ENCODE peak calls at places on chromosomes 1 and 21, in seven cellular contexts. R, J, T, Y, N, W and K are unnamed samples.

GRCh38 chr1:159851386-159851785 is 11.1 kb downstream of the VSIG8 start:
- DNase-seq in R (no peak), J (no peak), T (no peak), Y (peak), N (no peak), W (no peak), K (no peak)

GRCh38 chr1:22969224-22969829 is 3.3 kb downstream of the LACTBL1 start:
- DNase-seq in R (no peak), J (no peak), T (no peak), Y (no peak), N (peak), W (no peak), K (peak)

GRCh38 chr1:55289042-55289441 is 73.9 kb upstream of the USP24 start:
- DNase-seq in R (no peak), J (no peak), T (no peak), Y (no peak), N (no peak), W (no peak), K (no peak)

GRCh38 chr1:203797948-203798347 is 2.5 kb downstream of the ZBED6 start:
- DNase-seq in R (no peak), J (no peak), T (peak), Y (no peak), N (peak), W (no peak), K (no peak)

GRCh38 chr21:46065215-46065992 is 32.5 kb upstream of the COL6A2 start:
- DNase-seq in R (no peak), J (no peak), T (no peak), Y (no peak), N (no peak), W (no peak), K (no peak)

GRCh38 chr1:212606734-212607205 is 1.8 kb upstream of the ATF3 start:
- DNase-seq in R (no peak), J (no peak), T (no peak), Y (no peak), N (no peak), W (peak), K (no peak)

GRCh38 chr1:213686003-213686582 is 301.7 kb upstream of the PROX1 start:
- DNase-seq in R (no peak), J (no peak), T (no peak), Y (no peak), N (no peak), W (no peak), K (no peak)

GRCh38 chr1:240000634-240001033 is 91.0 kb upstream of the FMN2 start:
- DNase-seq in R (no peak), J (no peak), T (no peak), Y (no peak), N (no peak), W (no peak), K (no peak)

GRCh38 chr1:160739098-160739511 is at the start of gene SLAMF7:
- DNase-seq in R (no peak), J (no peak), T (no peak), Y (peak), N (peak), W (no peak), K (no peak)

GRCh38 chr1:231382426-231382825 is 39.7 kb downstream of the EGLN1 start:
- DNase-seq in R (no peak), J (no peak), T (no peak), Y (no peak), N (no peak), W (no peak), K (no peak)

GRCh38 chr1:173638043-173639021 is 3.2 kb downstream of the TEX50 start:
- DNase-seq in R (no peak), J (no peak), T (no peak), Y (no peak), N (no peak), W (no peak), K (no peak)

GRCh38 chr1:223678841-223679240 is 13.3 kb upstream of the CAPN8 start:
- DNase-seq in R (peak), J (no peak), T (no peak), Y (peak), N (no peak), W (no peak), K (no peak)

GRCh38 chr1:184563308-184563707 is 176.5 kb downstream of the C1orf21 start:
- DNase-seq in R (no peak), J (no peak), T (no peak), Y (peak), N (peak), W (no peak), K (peak)

GRCh38 chr1:145690587-145691558 is 16.3 kb downstream of the PDZK1 start:
- DNase-seq in R (no peak), J (no peak), T (peak), Y (peak), N (no peak), W (no peak), K (peak)

GRCh38 chr1:106924360-106924759 is 132.1 kb upstream of the PRMT6 start:
- DNase-seq in R (no peak), J (no peak), T (no peak), Y (no peak), N (no peak), W (peak), K (no peak)

GRCh38 chr1:230148194-230148581 is 81.2 kb downstream of the GALNT2 start:
- DNase-seq in R (peak), J (no peak), T (no peak), Y (no peak), N (no peak), W (no peak), K (no peak)

GRCh38 chr1:23557471-23558124 is 1.7 kb downstream of the ID3 start:
- DNase-seq in R (no peak), J (no peak), T (no peak), Y (no peak), N (no peak), W (no peak), K (peak)

GRCh38 chr1:26907071-26907922 is 6.5 kb downstream of the NR0B2 start:
- DNase-seq in R (peak), J (peak), T (peak), Y (no peak), N (peak), W (no peak), K (peak)

GRCh38 chr1:232369451-232369850 is 260.5 kb downstream of the SIPA1L2 start:
- DNase-seq in R (no peak), J (no peak), T (no peak), Y (no peak), N (no peak), W (no peak), K (no peak)

GRCh38 chr1:108661030-108661609 is at the start of gene HENMT1:
- DNase-seq in R (no peak), J (no peak), T (no peak), Y (peak), N (peak), W (peak), K (peak)

GRCh38 chr1:185973645-185974044 is 239.5 kb downstream of the HMCN1 start:
- DNase-seq in R (no peak), J (no peak), T (no peak), Y (no peak), N (no peak), W (no peak), K (no peak)

GRCh38 chr1:32353886-32354570 is 8.3 kb downstream of the FAM229A start:
- DNase-seq in R (no peak), J (no peak), T (no peak), Y (peak), N (no peak), W (no peak), K (peak)
- TF ChIP-seq MAX in R (no peak), J (no peak), T (no peak), Y (no peak), N (no peak), W (no peak), K (no peak)

DNA sequence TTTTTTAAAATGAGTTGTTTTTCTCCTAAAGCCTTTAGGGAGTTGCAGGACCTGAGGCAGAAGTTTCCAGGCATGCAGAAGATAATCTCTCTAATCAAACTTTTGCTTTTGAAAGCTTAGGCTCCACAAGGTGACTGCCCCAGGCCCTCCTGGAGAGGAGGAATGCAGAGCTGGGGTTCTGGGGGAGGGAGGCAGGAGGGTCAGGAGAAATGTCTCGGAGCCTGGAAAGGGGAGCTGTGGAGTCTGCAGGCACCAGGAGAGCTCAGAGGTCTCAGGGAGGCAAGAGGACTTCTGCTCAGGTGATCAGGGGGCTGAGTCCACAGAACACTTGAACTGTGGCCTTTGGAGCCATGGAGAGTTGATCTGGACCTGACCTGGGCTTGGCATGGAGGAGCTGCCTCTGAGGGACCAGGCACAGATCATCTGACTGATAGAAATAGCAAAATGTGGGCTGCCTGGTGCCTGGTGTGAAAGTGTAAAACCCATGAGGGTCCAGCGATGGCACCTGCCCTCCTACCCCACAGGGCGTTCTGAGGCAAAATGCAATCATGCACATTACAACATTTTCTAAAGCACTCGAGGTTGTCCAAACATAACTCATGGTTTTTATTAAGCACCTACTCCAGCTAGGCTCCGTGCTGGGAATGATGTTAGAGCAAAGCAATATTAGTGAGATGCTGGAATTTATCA is 10.0 kb upstream of the ABCG1 start:
- DNase-seq in R (no peak), J (no peak), T (no peak), Y (no peak), N (no peak), W (no peak), K (no peak)
- TF ChIP-seq MAX in R (no peak), J (no peak), T (no peak), Y (no peak), N (no peak), W (no peak), K (no peak)

GRCh38 chr1:64655861-64656260 is 89.0 kb upstream of the RAVER2 start:
- DNase-seq in R (no peak), J (no peak), T (no peak), Y (no peak), N (no peak), W (no peak), K (no peak)

GRCh38 chr1:64650411-64650810 is 94.5 kb upstream of the RAVER2 start:
- DNase-seq in R (no peak), J (no peak), T (no peak), Y (no peak), N (no peak), W (no peak), K (no peak)

GRCh38 chr1:64651841-64652240 is 93.0 kb upstream of the RAVER2 start:
- DNase-seq in R (no peak), J (no peak), T (no peak), Y (no peak), N (no peak), W (no peak), K (no peak)

GRCh38 chr1:64653466-64653865 is 91.4 kb upstream of the RAVER2 start:
- DNase-seq in R (no peak), J (no peak), T (no peak), Y (no peak), N (no peak), W (no peak), K (no peak)

GRCh38 chr1:64654519-64655341 is 90.1 kb upstream of the RAVER2 start:
- DNase-seq in R (no peak), J (no peak), T (no peak), Y (no peak), N (no peak), W (no peak), K (peak)
- TF ChIP-seq MAX in R (no peak), J (no peak), T (no peak), Y (no peak), N (no peak), W (no peak), K (no peak)

GRCh38 chr1:5903031-5903430 is 89.2 kb downstream of the NPHP4 start:
- DNase-seq in R (no peak), J (no peak), T (no peak), Y (no peak), N (no peak), W (no peak), K (no peak)
- TF ChIP-seq MAX in R (no peak), J (no peak), T (no peak), Y (no peak), N (no peak), W (no peak), K (no peak)

DNA sequence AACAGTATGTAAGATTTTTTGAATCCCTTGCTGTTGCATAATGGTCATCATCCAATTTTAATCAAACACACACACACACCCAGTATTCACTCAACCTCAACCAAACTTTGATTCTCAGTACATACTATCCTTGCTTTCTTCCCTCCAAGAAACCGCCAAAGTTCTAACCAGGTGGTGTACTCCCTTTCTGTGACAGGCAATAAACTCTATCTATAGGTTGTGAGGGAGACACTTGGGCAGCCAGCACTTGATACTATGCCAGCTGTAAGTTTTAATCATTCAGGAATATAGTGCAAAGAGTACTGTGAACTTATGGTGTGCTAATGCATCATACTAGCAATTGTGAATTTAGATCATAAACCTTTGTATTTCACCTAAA is 121.9 kb downstream of the AKT3 start:
- DNase-seq in R (no peak), J (no peak), T (no peak), Y (no peak), N (no peak), W (no peak), K (no peak)
- TF ChIP-seq MAX in R (no peak), J (no peak), T (no peak), Y (no peak), N (no peak), W (no peak), K (no peak)

GRCh38 chr1:182189535-182190066 is 128.1 kb upstream of the ZNF648 start:
- DNase-seq in R (no peak), J (no peak), T (no peak), Y (no peak), N (no peak), W (no peak), K (no peak)

GRCh38 chr1:182183606-182184005 is 122.1 kb upstream of the ZNF648 start:
- DNase-seq in R (no peak), J (no peak), T (no peak), Y (no peak), N (no peak), W (no peak), K (no peak)

GRCh38 chr1:182185147-182185546 is 123.6 kb upstream of the ZNF648 start:
- DNase-seq in R (no peak), J (no peak), T (no peak), Y (no peak), N (no peak), W (no peak), K (no peak)

GRCh38 chr1:182186757-182187146 is 125.2 kb upstream of the ZNF648 start:
- DNase-seq in R (no peak), J (no peak), T (no peak), Y (no peak), N (no peak), W (no peak), K (no peak)

DNA sequence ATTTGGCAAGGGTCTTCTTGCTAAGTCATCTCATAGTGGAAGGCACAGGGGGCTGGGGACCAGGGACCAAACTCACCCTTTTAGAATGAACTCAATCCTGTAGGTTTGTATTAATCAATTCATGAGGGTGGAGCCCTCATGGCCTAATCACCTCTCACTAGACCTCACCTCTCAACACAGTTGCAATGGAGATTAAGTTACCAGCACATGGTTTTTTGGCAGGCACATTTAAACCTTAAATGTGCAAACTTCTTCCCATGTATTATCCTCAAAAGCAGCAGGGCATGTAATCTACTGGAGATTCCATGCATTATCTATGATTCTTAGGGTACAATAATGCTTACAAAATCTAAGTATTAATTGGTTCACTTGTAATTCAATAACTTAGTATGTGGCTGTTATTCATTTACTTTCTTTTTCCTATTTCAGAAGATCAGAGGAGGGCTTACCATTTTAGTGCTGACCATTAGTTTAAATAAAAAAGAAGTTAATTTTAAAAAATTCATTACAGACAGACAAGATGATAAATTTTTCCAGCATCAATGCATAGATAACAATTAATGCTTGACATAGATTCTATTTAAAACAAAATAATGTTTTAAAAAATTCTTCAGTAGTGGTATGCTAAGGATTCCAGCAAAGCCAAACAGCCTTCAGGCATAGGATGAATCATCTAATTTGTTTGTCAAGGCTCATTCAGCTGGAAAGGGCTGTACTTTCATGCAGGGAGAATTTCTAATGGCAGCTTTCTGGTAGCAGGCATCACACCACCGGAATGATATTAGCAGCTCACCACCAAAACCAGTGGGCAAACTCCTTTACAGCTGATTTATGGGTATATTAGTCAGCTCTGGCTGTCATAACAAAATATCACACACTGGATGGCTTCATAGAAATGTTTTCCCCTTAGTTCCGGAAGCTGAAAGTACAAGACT is 124.6 kb upstream of the ZNF648 start:
- DNase-seq in R (no peak), J (peak), T (peak), Y (no peak), N (peak), W (no peak), K (no peak)
- TF ChIP-seq MAX in R (no peak), J (no peak), T (no peak), Y (no peak), N (no peak), W (no peak), K (no peak)

GRCh38 chr1:16174261-16174871 is 18.5 kb upstream of the EPHA2 start:
- DNase-seq in R (no peak), J (no peak), T (no peak), Y (no peak), N (no peak), W (no peak), K (no peak)

GRCh38 chr1:16171314-16172223 is 15.7 kb upstream of the EPHA2 start:
- DNase-seq in R (no peak), J (no peak), T (no peak), Y (no peak), N (no peak), W (no peak), K (no peak)

GRCh38 chr1:16173447-16174260 is 17.8 kb upstream of the EPHA2 start:
- DNase-seq in R (peak), J (peak), T (no peak), Y (no peak), N (peak), W (no peak), K (peak)

GRCh38 chr1:16172232-16172830 is 16.5 kb upstream of the EPHA2 start:
- DNase-seq in R (peak), J (no peak), T (no peak), Y (no peak), N (no peak), W (no peak), K (no peak)

DNA sequence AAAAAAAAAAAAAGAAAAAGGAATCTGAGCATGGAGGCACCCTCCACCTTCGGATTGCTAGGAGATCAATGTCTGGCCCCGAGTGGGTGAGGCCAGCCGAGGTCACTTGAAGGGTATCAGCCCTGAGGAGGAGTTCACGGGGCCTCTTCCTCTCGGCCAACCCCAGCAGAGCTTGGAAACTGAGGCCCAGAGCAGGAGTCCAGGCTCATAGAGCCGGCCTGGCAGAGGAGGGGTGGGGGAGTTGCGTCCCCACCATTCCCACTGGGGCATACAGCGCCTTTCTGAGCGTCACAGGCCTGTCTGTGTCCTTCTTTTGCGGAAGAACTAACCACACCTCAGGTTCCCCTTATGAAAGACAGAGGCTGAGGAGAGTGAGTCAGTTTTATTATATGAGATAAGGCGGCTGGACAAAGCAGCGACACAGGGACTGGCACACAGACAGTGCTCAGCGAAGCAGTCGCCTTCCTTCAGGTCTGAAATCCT is 17.1 kb upstream of the EPHA2 start:
- DNase-seq in R (peak), J (peak), T (no peak), Y (peak), N (peak), W (no peak), K (no peak)
- TF ChIP-seq MAX in R (no peak), J (no peak), T (no peak), Y (no peak), N (peak), W (no peak), K (no peak)